ENCODE peak calls at places on chromosome 7, in four cellular contexts. I is cardiac muscle cell, Q is globus pallidus, O is heart left ventricle. G is an unnamed sample.

GRCh38 chr7:99380823-99381663 is 6.5 kb downstream of the ARPC1B start:
- DNase-seq in Q (no peak), O (no peak), I (no peak), G (peak)

GRCh38 chr7:41222704-41223103 is 480.2 kb downstream of the INHBA start:
- DNase-seq in O (no peak), Q (no peak), I (no peak), G (no peak)

GRCh38 chr7:716212-716611 is 10.3 kb upstream of the DNAAF5 start:
- DNase-seq in I (no peak), Q (no peak), O (no peak), G (no peak)

GRCh38 chr7:45980973-45981372 is 59.9 kb upstream of the IGFBP3 start:
- DNase-seq in O (no peak), I (no peak), Q (no peak), G (no peak)

GRCh38 chr7:40948239-40948638 is 754.7 kb downstream of the INHBA start:
- DNase-seq in O (no peak), Q (no peak), I (no peak), G (no peak)

GRCh38 chr7:133411402-133411801 is 158.5 kb downstream of the EXOC4 start:
- DNase-seq in Q (no peak), O (no peak), I (no peak), G (no peak)

GRCh38 chr7:25002826-25003225 is 22.8 kb upstream of the OSBPL3 start:
- DNase-seq in I (no peak), O (no peak), Q (no peak), G (no peak)

GRCh38 chr7:91310829-91311460 is 46.7 kb downstream of the FZD1 start:
- DNase-seq in O (no peak), I (no peak), Q (no peak), G (no peak)

GRCh38 chr7:113078321-113078720 is 8.3 kb downstream of the GPR85 start:
- DNase-seq in Q (no peak), I (no peak), O (no peak), G (no peak)

GRCh38 chr7:94514140-94514889 is 4.7 kb downstream of the CASD1 start:
- DNase-seq in O (no peak), Q (no peak), I (no peak), G (no peak)

GRCh38 chr7:96034940-96035727 is 262.8 kb downstream of the DYNC1I1 start:
- DNase-seq in Q (no peak), I (no peak), O (no peak), G (no peak)

GRCh38 chr7:46452781-46453180 is 531.7 kb upstream of the IGFBP3 start:
- DNase-seq in O (no peak), I (no peak), Q (no peak), G (no peak)

GRCh38 chr7:127587663-127588018 is 570 bp upstream of the ARF5 start:
- DNase-seq in O (no peak), I (no peak), Q (no peak), G (peak)

GRCh38 chr7:36564500-36564899 is 159.8 kb downstream of the AOAH start:
- DNase-seq in I (no peak), Q (no peak), O (no peak), G (no peak)

GRCh38 chr7:108340856-108341411 is 115.3 kb downstream of the NRCAM start:
- DNase-seq in Q (no peak), O (no peak), I (no peak), G (no peak)

GRCh38 chr7:105454058-105454739 is 65.5 kb upstream of the SRPK2 start:
- DNase-seq in O (no peak), I (no peak), Q (no peak), G (no peak)

GRCh38 chr7:86453454-86453853 is 190.3 kb upstream of the GRM3 start:
- DNase-seq in O (no peak), I (no peak), Q (no peak), G (no peak)

GRCh38 chr7:1854521-1855395 is 184.7 kb downstream of the ELFN1 start:
- DNase-seq in I (no peak), Q (no peak), O (no peak), G (no peak)

GRCh38 chr7:116950889-116951351 is 2.4 kb upstream of the ST7 start:
- DNase-seq in Q (no peak), O (no peak), I (peak), G (no peak)

GRCh38 chr7:132576723-132577089 is 436 bp upstream of the PLXNA4 start:
- DNase-seq in I (peak), O (peak), Q (no peak), G (no peak)

GRCh38 chr7:111255576-111255975 is 164.6 kb downstream of the LRRN3 start:
- DNase-seq in O (no peak), Q (no peak), I (no peak), G (no peak)

GRCh38 chr7:73717991-73718405 is 1.5 kb downstream of the STX1A start:
- DNase-seq in I (no peak), O (no peak), Q (no peak), G (no peak)

GRCh38 chr7:39838326-39838725 is 111.7 kb upstream of the CDK13 start:
- DNase-seq in Q (no peak), I (no peak), O (peak), G (no peak)

GRCh38 chr7:159015081-159015893 is 129.4 kb downstream of the VIPR2 start:
- DNase-seq in Q (no peak), I (peak), O (peak), G (peak)

GRCh38 chr7:2596636-2597635 is 34.9 kb upstream of the TTYH3 start:
- DNase-seq in Q (no peak), I (no peak), O (no peak), G (no peak)

GRCh38 chr7:103990991-103991390 is 1.5 kb upstream of the RELN start:
- DNase-seq in I (peak), Q (no peak), O (no peak), G (no peak)

GRCh38 chr7:1931248-1931950 is 261.3 kb downstream of the ELFN1 start:
- DNase-seq in I (no peak), O (no peak), Q (no peak), G (no peak)

GRCh38 chr7:149218469-149219420 is 20.7 kb upstream of the ZNF212 start:
- DNase-seq in I (no peak), Q (no peak), O (no peak), G (no peak)

GRCh38 chr7:71739520-71740195 is 607.7 kb downstream of the GALNT17 start:
- DNase-seq in Q (no peak), O (no peak), I (no peak), G (no peak)

GRCh38 chr7:33933611-33934281 is 28.4 kb downstream of the BMPER start:
- DNase-seq in I (no peak), Q (no peak), O (no peak), G (no peak)

GRCh38 chr7:116357776-116358670 is 141.5 kb upstream of the CAV2 start:
- DNase-seq in O (no peak), Q (no peak), I (no peak), G (no peak)

GRCh38 chr7:48307041-48307714 is 135.9 kb downstream of the ABCA13 start:
- DNase-seq in O (no peak), Q (no peak), I (no peak), G (no peak)

GRCh38 chr7:40243076-40243475 is 108.3 kb downstream of the SUGCT start:
- DNase-seq in I (no peak), Q (no peak), O (no peak), G (no peak)

GRCh38 chr7:43585521-43585920 is 2.6 kb downstream of the STK17A start:
- DNase-seq in Q (no peak), O (no peak), I (no peak), G (no peak)

GRCh38 chr7:91566333-91566732 is 302.1 kb downstream of the FZD1 start:
- DNase-seq in O (no peak), I (no peak), Q (no peak), G (no peak)

GRCh38 chr7:121505021-121505420 is 108.9 kb upstream of the FAM3C start:
- DNase-seq in I (no peak), O (no peak), Q (no peak), G (no peak)

GRCh38 chr7:36396150-36396549 is 6.5 kb downstream of the ANLN start:
- DNase-seq in O (no peak), Q (no peak), I (no peak), G (no peak)

GRCh38 chr7:26620352-26620751 is 244.0 kb downstream of the SKAP2 start:
- DNase-seq in Q (no peak), O (no peak), I (no peak), G (no peak)